ENCODE peak calls at places on chromosomes 13 and 19, in four cellular contexts. One of them, this sample, is unnamed.

GRCh38 chr13:30037766-30038165 is 187.3 kb upstream of the UBL3 start:
- DNase-seq in ovary: no peak
- DNase-seq in neuronal stem cell: no peak
- DNase-seq in immature natural killer cell: no peak
- DNase-seq in this sample: no peak

GRCh38 chr19:6754136-6754535 is 13.1 kb downstream of the SH2D3A start:
- DNase-seq in ovary: no peak
- DNase-seq in neuronal stem cell: no peak
- DNase-seq in immature natural killer cell: no peak
- DNase-seq in this sample: no peak

GRCh38 chr19:41330476-41330875 is 20.5 kb downstream of the CCDC97 start:
- DNase-seq in ovary: no peak
- DNase-seq in neuronal stem cell: no peak
- DNase-seq in immature natural killer cell: peak
- DNase-seq in this sample: no peak

GRCh38 chr13:110418944-110419343 is 111.9 kb downstream of the COL4A2 start:
- DNase-seq in ovary: no peak
- DNase-seq in neuronal stem cell: no peak
- DNase-seq in immature natural killer cell: no peak
- DNase-seq in this sample: no peak

GRCh38 chr19:8697671-8698432 is 743 bp downstream of the ACTL9 start:
- DNase-seq in ovary: no peak
- DNase-seq in neuronal stem cell: no peak
- DNase-seq in immature natural killer cell: no peak
- DNase-seq in this sample: no peak

GRCh38 chr13:79451500-79451962 is 29.4 kb upstream of the NDFIP2 start:
- DNase-seq in ovary: no peak
- DNase-seq in neuronal stem cell: no peak
- DNase-seq in immature natural killer cell: peak
- DNase-seq in this sample: no peak

GRCh38 chr13:95176611-95177259 is 124.5 kb downstream of the ABCC4 start:
- DNase-seq in ovary: no peak
- DNase-seq in neuronal stem cell: no peak
- DNase-seq in immature natural killer cell: no peak
- DNase-seq in this sample: no peak

GRCh38 chr13:27135023-27135422 is 36.6 kb downstream of the USP12 start:
- DNase-seq in ovary: no peak
- DNase-seq in neuronal stem cell: no peak
- DNase-seq in immature natural killer cell: no peak
- DNase-seq in this sample: no peak

GRCh38 chr19:46716013-46716671 is 772 bp downstream of the PRKD2 start:
- DNase-seq in ovary: no peak
- DNase-seq in neuronal stem cell: no peak
- DNase-seq in immature natural killer cell: no peak
- DNase-seq in this sample: peak

GRCh38 chr13:31947506-31947905 is 84.1 kb upstream of the FRY start:
- DNase-seq in ovary: no peak
- DNase-seq in neuronal stem cell: no peak
- DNase-seq in immature natural killer cell: no peak
- DNase-seq in this sample: no peak

GRCh38 chr19:47275866-47276461 is 1.3 kb downstream of the INAFM1 start:
- DNase-seq in ovary: peak
- DNase-seq in neuronal stem cell: no peak
- DNase-seq in immature natural killer cell: no peak
- DNase-seq in this sample: peak

GRCh38 chr19:4692275-4693077 is 22.3 kb upstream of the MYDGF start:
- DNase-seq in ovary: no peak
- DNase-seq in neuronal stem cell: no peak
- DNase-seq in immature natural killer cell: no peak
- DNase-seq in this sample: no peak

GRCh38 chr13:49220856-49221614 is 897 bp downstream of the MLNR start:
- DNase-seq in ovary: no peak
- DNase-seq in neuronal stem cell: no peak
- DNase-seq in immature natural killer cell: no peak
- DNase-seq in this sample: no peak

GRCh38 chr13:39955560-39955959 is 300.1 kb downstream of the COG6 start:
- DNase-seq in ovary: no peak
- DNase-seq in neuronal stem cell: no peak
- DNase-seq in immature natural killer cell: no peak
- DNase-seq in this sample: no peak

GRCh38 chr19:29515706-29516357 is 10.0 kb upstream of the VSTM2B start:
- DNase-seq in ovary: no peak
- DNase-seq in neuronal stem cell: no peak
- DNase-seq in immature natural killer cell: no peak
- DNase-seq in this sample: peak

GRCh38 chr13:49756263-49756662 is 36.2 kb downstream of the KPNA3 start:
- DNase-seq in ovary: no peak
- DNase-seq in neuronal stem cell: no peak
- DNase-seq in immature natural killer cell: no peak
- DNase-seq in this sample: no peak

GRCh38 chr13:114004416-114005205 is 30.7 kb upstream of the C13orf46 start:
- DNase-seq in ovary: no peak
- DNase-seq in neuronal stem cell: no peak
- DNase-seq in immature natural killer cell: no peak
- DNase-seq in this sample: peak

GRCh38 chr19:56813531-56813930 is 27.0 kb downstream of the PEG3 start:
- DNase-seq in ovary: no peak
- DNase-seq in neuronal stem cell: no peak
- DNase-seq in immature natural killer cell: no peak
- DNase-seq in this sample: no peak

GRCh38 chr19:41299755-41300089 is 10.2 kb upstream of the CCDC97 start:
- DNase-seq in ovary: no peak
- DNase-seq in neuronal stem cell: no peak
- DNase-seq in immature natural killer cell: peak
- DNase-seq in this sample: peak

GRCh38 chr19:50007947-50008346 is 17.2 kb downstream of the VRK3 start:
- DNase-seq in ovary: no peak
- DNase-seq in neuronal stem cell: no peak
- DNase-seq in immature natural killer cell: no peak
- DNase-seq in this sample: no peak

GRCh38 chr13:60164490-60164889 is 762 bp upstream of the DIAPH3 start:
- DNase-seq in ovary: no peak
- DNase-seq in neuronal stem cell: no peak
- DNase-seq in immature natural killer cell: no peak
- DNase-seq in this sample: no peak

GRCh38 chr13:79770056-79770455 is 289.1 kb downstream of the NDFIP2 start:
- DNase-seq in ovary: no peak
- DNase-seq in neuronal stem cell: no peak
- DNase-seq in immature natural killer cell: no peak
- DNase-seq in this sample: no peak

GRCh38 chr19:8304841-8305621 is 3.1 kb downstream of the CD320 start:
- DNase-seq in ovary: peak
- DNase-seq in neuronal stem cell: peak
- DNase-seq in immature natural killer cell: no peak
- DNase-seq in this sample: peak

GRCh38 chr13:70613295-70613694 is 505.0 kb upstream of the KLHL1 start:
- DNase-seq in ovary: no peak
- DNase-seq in neuronal stem cell: no peak
- DNase-seq in immature natural killer cell: no peak
- DNase-seq in this sample: no peak

GRCh38 chr13:110242615-110243014 is 64.3 kb downstream of the COL4A1 start:
- DNase-seq in ovary: no peak
- DNase-seq in neuronal stem cell: no peak
- DNase-seq in immature natural killer cell: no peak
- DNase-seq in this sample: no peak

GRCh38 chr13:47179321-47179720 is 282.5 kb upstream of the HTR2A start:
- DNase-seq in ovary: no peak
- DNase-seq in neuronal stem cell: no peak
- DNase-seq in immature natural killer cell: no peak
- DNase-seq in this sample: no peak

GRCh38 chr19:10461047-10461949 is 41.0 kb downstream of the PDE4A start:
- DNase-seq in ovary: peak
- DNase-seq in neuronal stem cell: peak
- DNase-seq in immature natural killer cell: peak
- DNase-seq in this sample: peak

GRCh38 chr19:23817519-23817918 is 58.8 kb upstream of the ZNF681 start:
- DNase-seq in ovary: no peak
- DNase-seq in neuronal stem cell: no peak
- DNase-seq in immature natural killer cell: no peak
- DNase-seq in this sample: no peak

GRCh38 chr13:30572859-30573275 is 44.9 kb upstream of the USPL1 start:
- DNase-seq in ovary: no peak
- DNase-seq in neuronal stem cell: no peak
- DNase-seq in immature natural killer cell: peak
- DNase-seq in this sample: no peak

GRCh38 chr13:20301391-20302071 is 69.4 kb upstream of the GJB6 start:
- DNase-seq in ovary: no peak
- DNase-seq in neuronal stem cell: peak
- DNase-seq in immature natural killer cell: no peak
- DNase-seq in this sample: no peak

GRCh38 chr13:27379694-27380596 is 44.5 kb upstream of the GTF3A start:
- DNase-seq in ovary: peak
- DNase-seq in neuronal stem cell: peak
- DNase-seq in immature natural killer cell: peak
- DNase-seq in this sample: peak

GRCh38 chr19:16637535-16637934 is 9.5 kb upstream of the MED26 start:
- DNase-seq in ovary: no peak
- DNase-seq in neuronal stem cell: no peak
- DNase-seq in immature natural killer cell: no peak
- DNase-seq in this sample: no peak

GRCh38 chr19:2282062-2282861 is at the start of gene PEAK3:
- DNase-seq in ovary: peak
- DNase-seq in neuronal stem cell: no peak
- DNase-seq in immature natural killer cell: peak
- DNase-seq in this sample: peak

GRCh38 chr13:20903164-20903475 is 574 bp upstream of the XPO4 start:
- DNase-seq in ovary: no peak
- DNase-seq in neuronal stem cell: no peak
- DNase-seq in immature natural killer cell: no peak
- DNase-seq in this sample: no peak

GRCh38 chr13:102187313-102187712 is 214.5 kb downstream of the FGF14 start:
- DNase-seq in ovary: no peak
- DNase-seq in neuronal stem cell: no peak
- DNase-seq in immature natural killer cell: no peak
- DNase-seq in this sample: no peak

GRCh38 chr13:113474179-113474578 is 16.3 kb downstream of the DCUN1D2 start:
- DNase-seq in ovary: no peak
- DNase-seq in neuronal stem cell: no peak
- DNase-seq in immature natural killer cell: no peak
- DNase-seq in this sample: no peak

GRCh38 chr13:31951215-31951678 is 80.3 kb upstream of the FRY start:
- DNase-seq in ovary: no peak
- DNase-seq in neuronal stem cell: no peak
- DNase-seq in immature natural killer cell: peak
- DNase-seq in this sample: peak

GRCh38 chr13:91220872-91221271 is 126.6 kb upstream of the MIR17HG start:
- DNase-seq in ovary: no peak
- DNase-seq in neuronal stem cell: no peak
- DNase-seq in immature natural killer cell: no peak
- DNase-seq in this sample: no peak

This sample was measured in aorta.